ENCODE peak calls at places on chromosomes 13 and 19, in five cellular contexts. N is T-helper 17 cell; E is HS-27A; P is CD8-positive, alpha-beta memory T cell; L is tibial nerve. Y is an unnamed sample.

GRCh38 chr13:29924482-29924884 is 74.1 kb upstream of the UBL3 start:
- DNase-seq in N (no peak), E (no peak), P (no peak), L (no peak), Y (no peak)

GRCh38 chr19:1627194-1627593 is 21.9 kb upstream of the UQCR11 start:
- DNase-seq in N (no peak), E (no peak), P (no peak), L (no peak), Y (no peak)

GRCh38 chr13:38348890-38349289 is 761 bp upstream of the UFM1 start:
- DNase-seq in N (no peak), E (no peak), P (peak), L (no peak), Y (no peak)

GRCh38 chr13:84086847-84087162 is 204.5 kb upstream of the SLITRK1 start:
- DNase-seq in N (no peak), E (no peak), P (no peak), L (no peak), Y (no peak)

GRCh38 chr13:97353927-97354326 is 80.0 kb upstream of the RAP2A start:
- DNase-seq in N (no peak), E (no peak), P (no peak), L (no peak), Y (no peak)

GRCh38 chr13:77330009-77330471 is 3.1 kb upstream of the MYCBP2 start:
- DNase-seq in N (no peak), E (no peak), P (no peak), L (no peak), Y (no peak)

GRCh38 chr13:87042946-87043345 is 628.2 kb upstream of the SLITRK5 start:
- DNase-seq in N (no peak), E (no peak), P (no peak), L (no peak), Y (no peak)

GRCh38 chr19:1513492-1514294 is 874 bp upstream of the ADAMTSL5 start:
- DNase-seq in N (peak), E (no peak), P (peak), L (no peak), Y (peak)

Y was measured in T-helper 2 cell.